ENCODE peak calls at places on chromosomes 12 and 14, in nine cellular contexts. U, T, L, N, M, D, H, O and Z are unnamed samples.

GRCh38 chr14:51094282-51094821 is 553 bp downstream of the TRIM9 start:
- DNase-seq in U (peak; percentile 16), T (peak; percentile 78), L (no peak), N (peak; percentile 51), M (no peak), D (no peak), H (no peak), O (peak; percentile 11), Z (peak; percentile 9)

GRCh38 chr14:54718046-54718445 is 151.1 kb downstream of the SAMD4A start:
- DNase-seq in U (no peak), T (no peak), L (no peak), N (no peak), M (no peak), D (no peak), H (no peak), O (no peak), Z (no peak)

GRCh38 chr14:71586131-71586893 is 345.9 kb upstream of the RGS6 start:
- DNase-seq in U (peak; percentile 25), T (no peak), L (peak; percentile 77), N (no peak), M (no peak), D (no peak), H (peak; percentile 57), O (peak; percentile 7), Z (no peak)

GRCh38 chr12:13273850-13274249 is 77.3 kb downstream of the EMP1 start:
- DNase-seq in U (no peak), T (no peak), L (no peak), N (no peak), M (no peak), D (no peak), H (no peak), O (no peak), Z (no peak)

GRCh38 chr14:37122919-37123639 is 49.3 kb downstream of the SLC25A21 start:
- DNase-seq in U (no peak), T (no peak), L (no peak), N (no peak), M (no peak), D (no peak), H (peak; percentile 31), O (no peak), Z (peak; percentile 9)

GRCh38 chr14:67432088-67432564 is 20.2 kb upstream of the PLEK2 start:
- DNase-seq in U (no peak), T (no peak), L (no peak), N (no peak), M (no peak), D (no peak), H (no peak), O (no peak), Z (no peak)

GRCh38 chr14:37598085-37598972 is 2.9 kb downstream of the TTC6 start:
- DNase-seq in U (no peak), T (peak; percentile 69), L (no peak), N (no peak), M (peak; percentile 70), D (no peak), H (no peak), O (peak; percentile 59), Z (no peak)

GRCh38 chr14:71739273-71739990 is 192.8 kb upstream of the RGS6 start:
- DNase-seq in U (no peak), T (no peak), L (no peak), N (no peak), M (no peak), D (no peak), H (no peak), O (peak; percentile 75), Z (no peak)

GRCh38 chr14:95814363-95815225 is 62.0 kb upstream of the TUNAR start:
- DNase-seq in U (no peak), T (no peak), L (no peak), N (no peak), M (no peak), D (no peak), H (no peak), O (no peak), Z (no peak)

GRCh38 chr14:30798961-30799360 is 75.4 kb upstream of the COCH start:
- DNase-seq in U (no peak), T (no peak), L (no peak), N (no peak), M (no peak), D (no peak), H (no peak), O (no peak), Z (no peak)

GRCh38 chr14:76956253-76957090 is 72.0 kb downstream of the IRF2BPL start:
- DNase-seq in U (peak; percentile 85), T (peak; percentile 96), L (peak; percentile 95), N (peak; percentile 92), M (peak; percentile 93), D (peak; percentile 81), H (peak; percentile 88), O (peak; percentile 97), Z (peak; percentile 93)

GRCh38 chr14:91506226-91506625 is 3.9 kb downstream of the PPP4R3A start:
- DNase-seq in U (no peak), T (no peak), L (no peak), N (no peak), M (no peak), D (no peak), H (no peak), O (no peak), Z (no peak)

GRCh38 chr14:91496790-91497189 is 13.3 kb downstream of the PPP4R3A start:
- DNase-seq in U (no peak), T (no peak), L (no peak), N (no peak), M (no peak), D (no peak), H (no peak), O (no peak), Z (no peak)

GRCh38 chr14:91501348-91501747 is 8.8 kb downstream of the PPP4R3A start:
- DNase-seq in U (no peak), T (no peak), L (no peak), N (no peak), M (no peak), D (no peak), H (no peak), O (no peak), Z (no peak)

GRCh38 chr14:91503000-91503504 is 7.1 kb downstream of the PPP4R3A start:
- DNase-seq in U (no peak), T (no peak), L (no peak), N (no peak), M (no peak), D (no peak), H (no peak), O (no peak), Z (no peak)

DNA sequence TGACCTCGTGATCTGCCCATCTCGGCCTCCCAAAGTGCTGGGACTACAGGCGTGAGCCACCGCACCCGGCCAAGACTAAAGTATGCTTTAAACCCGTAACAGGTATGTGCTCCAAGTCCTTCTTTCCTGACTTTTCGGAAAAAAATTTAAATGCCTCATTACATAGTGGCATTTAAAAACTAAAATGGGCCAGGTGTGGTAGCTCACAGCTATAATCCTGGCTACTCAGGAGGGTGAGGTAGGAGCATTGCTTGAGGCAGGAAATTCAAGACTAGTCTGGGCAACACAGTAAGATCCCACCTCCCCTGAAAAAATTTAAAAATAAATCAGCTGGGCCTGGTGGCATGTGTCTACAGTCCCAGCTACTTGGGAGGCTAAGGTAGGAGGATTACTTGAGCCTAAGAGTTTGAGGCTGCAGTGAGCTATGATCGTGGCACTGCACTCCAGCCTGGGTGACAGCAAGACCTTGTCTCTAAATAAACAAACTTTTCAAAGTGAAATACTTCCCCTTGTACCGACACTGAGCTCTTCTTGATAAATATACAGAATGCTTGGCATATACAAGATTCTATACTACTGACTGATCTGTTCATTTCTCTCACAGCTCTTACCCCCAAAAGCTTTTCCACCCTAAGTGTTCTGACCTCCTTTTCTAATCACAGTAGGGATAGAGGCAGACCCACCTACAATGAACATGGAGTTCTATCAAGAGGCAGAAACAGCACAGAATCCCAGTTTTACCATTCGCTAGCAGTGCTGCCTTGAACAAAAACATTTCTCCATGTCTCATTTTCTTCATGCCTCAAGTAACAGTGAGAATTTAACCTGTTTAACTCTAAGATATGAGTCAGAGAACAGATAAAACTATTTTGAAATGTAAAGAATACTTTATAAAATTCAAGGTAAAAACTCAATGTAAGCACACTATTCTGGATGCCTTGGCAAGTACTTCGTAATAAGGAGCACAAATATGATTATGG is 7.9 kb downstream of the PPP4R3A start:
- DNase-seq in U (no peak), T (no peak), L (no peak), N (no peak), M (no peak), D (no peak), H (no peak), O (no peak), Z (no peak)
- H3K36me3 ChIP-seq in U (no peaks in the 10 kb centered on the region), T (peaks cover 3% of the 10 kb centered on the region), L (peaks cover 18% of the 10 kb centered on the region), N (peaks cover 30% of the 10 kb centered on the region), M (peaks cover 48% of the 10 kb centered on the region), D (no peaks in the 10 kb centered on the region), H (peaks cover 10% of the 10 kb centered on the region), O (peaks cover 2% of the 10 kb centered on the region), Z (peaks cover 14% of the 10 kb centered on the region)

DNA sequence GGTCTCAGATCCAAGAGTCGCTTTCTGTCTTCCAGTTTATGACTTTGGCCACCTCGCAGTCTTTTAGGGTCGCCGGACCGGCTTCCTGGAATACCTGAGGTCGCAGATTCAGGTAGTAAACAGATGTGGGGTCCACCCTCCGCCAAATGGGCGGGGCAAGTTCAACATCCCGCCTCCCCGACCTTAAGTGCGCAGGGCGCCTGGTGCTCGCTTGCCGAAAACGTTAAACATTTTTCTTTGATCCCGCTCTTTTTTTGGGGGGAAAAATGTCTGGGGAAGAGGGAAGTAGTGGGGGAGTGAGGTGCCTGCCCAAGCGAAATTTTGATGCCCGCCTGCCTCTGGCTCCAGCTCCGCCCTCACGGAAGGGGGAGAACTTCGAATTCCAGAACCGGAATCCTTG is 73.9 kb upstream of the TBX5 start:
- DNase-seq in U (no peak), T (no peak), L (no peak), N (no peak), M (no peak), D (no peak), H (no peak), O (peak; percentile 31), Z (no peak)
- H3K4me3 ChIP-seq in U (no peak overlapping the region), T (no peak overlapping the region), L (peak overlapping the region; percentile 80), N (no peak overlapping the region), M (peak overlapping the region; percentile 37), D (peak overlapping the region; percentile 9), H (no peak overlapping the region), O (peak overlapping the region; percentile 57), Z (no peak overlapping the region)

DNA sequence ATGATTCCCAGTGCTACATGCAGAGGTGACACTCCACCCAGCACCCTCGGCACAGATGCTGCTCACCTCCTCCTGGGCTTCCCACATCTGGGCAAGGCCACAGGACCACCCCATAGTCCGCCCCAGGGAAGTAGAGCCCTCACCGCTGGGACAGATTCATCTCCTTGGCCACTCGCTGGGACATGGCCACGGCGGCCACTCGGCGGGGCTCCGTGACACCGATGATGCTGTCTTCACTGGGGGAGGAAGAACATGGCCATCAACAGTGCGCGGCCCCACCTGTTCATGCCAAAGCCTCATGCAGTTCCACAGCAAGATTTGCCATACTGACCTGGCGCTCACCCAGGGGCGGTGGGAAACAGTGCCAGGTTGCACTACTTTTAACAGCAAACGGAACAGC is 13.7 kb downstream of the DHX37 start:
- DNase-seq in U (no peak), T (no peak), L (no peak), N (no peak), M (no peak), D (no peak), H (no peak), O (no peak), Z (no peak)
- H3K36me3 ChIP-seq in U (no peaks in the 10 kb centered on the region), T (peaks cover 3% of the 10 kb centered on the region), L (peaks cover 74% of the 10 kb centered on the region), N (peaks cover 88% of the 10 kb centered on the region), M (peaks cover 94% of the 10 kb centered on the region), D (peaks cover 53% of the 10 kb centered on the region), H (peaks cover 21% of the 10 kb centered on the region), O (no peaks in the 10 kb centered on the region), Z (peaks cover 28% of the 10 kb centered on the region)

GRCh38 chr14:53180272-53181221 is 27.4 kb upstream of the DDHD1 start:
- DNase-seq in U (no peak), T (no peak), L (peak; percentile 23), N (no peak), M (no peak), D (peak; percentile 35), H (no peak), O (peak; percentile 36), Z (peak; percentile 2)

GRCh38 chr14:53174918-53175317 is 21.8 kb upstream of the DDHD1 start:
- DNase-seq in U (no peak), T (no peak), L (no peak), N (no peak), M (no peak), D (no peak), H (no peak), O (no peak), Z (no peak)
- H3K4me3 ChIP-seq in U (no peak overlapping the region), T (no peak overlapping the region), L (no peak overlapping the region), N (no peak overlapping the region), M (no peak overlapping the region), D (no peak overlapping the region), H (no peak overlapping the region), O (no peak overlapping the region), Z (no peak overlapping the region)